ENCODE peak calls at places on chromosomes 16 and 17, in five cellular contexts. One of them, this sample, is unnamed.

GRCh38 chr16:81445926-81446317 is 1.3 kb downstream of the CMIP start:
- DNase-seq in left lung: no peak
- DNase-seq in lower leg skin: no peak
- DNase-seq in AML-193: peak
- DNase-seq in right atrium auricular region: no peak
- DNase-seq in this sample: no peak

GRCh38 chr17:40857535-40857934 is 9.5 kb downstream of the KRT12 start:
- DNase-seq in left lung: no peak
- DNase-seq in lower leg skin: no peak
- DNase-seq in AML-193: no peak
- DNase-seq in right atrium auricular region: no peak
- DNase-seq in this sample: no peak

GRCh38 chr16:66758086-66758485 is 6.7 kb upstream of the DYNC1LI2 start:
- DNase-seq in left lung: no peak
- DNase-seq in lower leg skin: no peak
- DNase-seq in AML-193: no peak
- DNase-seq in right atrium auricular region: no peak
- DNase-seq in this sample: no peak

GRCh38 chr16:3536851-3537250 is 36.0 kb downstream of the CLUAP1 start:
- DNase-seq in left lung: no peak
- DNase-seq in lower leg skin: no peak
- DNase-seq in AML-193: no peak
- DNase-seq in right atrium auricular region: no peak
- DNase-seq in this sample: no peak

GRCh38 chr16:87436225-87437172 is 44.4 kb downstream of the MAP1LC3B start:
- DNase-seq in left lung: no peak
- DNase-seq in lower leg skin: no peak
- DNase-seq in AML-193: no peak
- DNase-seq in right atrium auricular region: no peak
- DNase-seq in this sample: no peak

GRCh38 chr17:4548721-4549531 is 6.3 kb downstream of the MYBBP1A start:
- DNase-seq in left lung: peak
- DNase-seq in lower leg skin: no peak
- DNase-seq in AML-193: no peak
- DNase-seq in right atrium auricular region: no peak
- DNase-seq in this sample: no peak

GRCh38 chr17:29393451-29393850 is 3.3 kb downstream of the TAOK1 start:
- DNase-seq in left lung: no peak
- DNase-seq in lower leg skin: no peak
- DNase-seq in AML-193: peak
- DNase-seq in right atrium auricular region: no peak
- DNase-seq in this sample: no peak

GRCh38 chr17:511833-512251 is 159.2 kb upstream of the RPH3AL start:
- DNase-seq in left lung: no peak
- DNase-seq in lower leg skin: no peak
- DNase-seq in AML-193: no peak
- DNase-seq in right atrium auricular region: no peak
- DNase-seq in this sample: no peak

GRCh38 chr17:79981661-79982101 is 54.0 kb downstream of the TBC1D16 start:
- DNase-seq in left lung: peak
- DNase-seq in lower leg skin: no peak
- DNase-seq in AML-193: no peak
- DNase-seq in right atrium auricular region: no peak
- DNase-seq in this sample: no peak